ENCODE peak calls at places on chromosomes 3 and 15, in six cellular contexts. One of them, this sample, is unnamed. For H3K9me3, the result is how much of the 10 kb centered on the place peaks cover.

GRCh38 chr3:23873941-23874340 is 42.8 kb downstream of the NKIRAS1 start:
- DNase-seq in fibroblast of lung: peak
- DNase-seq in adrenal gland: no peak
- DNase-seq in PC-3: no peak
- DNase-seq in endodermal cell: no peak
- DNase-seq in left lung: no peak
- DNase-seq in this sample: no peak

GRCh38 chr3:139574026-139574947 is 34.7 kb upstream of the RBP1 start:
- DNase-seq in PC-3: no peak
- DNase-seq in fibroblast of lung: no peak
- DNase-seq in left lung: no peak
- DNase-seq in endodermal cell: no peak
- DNase-seq in adrenal gland: peak
- DNase-seq in this sample: no peak

GRCh38 chr3:99789322-99789721 is 28.3 kb upstream of the CMSS1 start:
- DNase-seq in fibroblast of lung: peak
- DNase-seq in left lung: no peak
- DNase-seq in endodermal cell: peak
- DNase-seq in adrenal gland: peak
- DNase-seq in PC-3: peak
- DNase-seq in this sample: peak

GRCh38 chr15:27867861-27868260 is 231.3 kb downstream of the OCA2 start:
- DNase-seq in fibroblast of lung: no peak
- DNase-seq in adrenal gland: no peak
- DNase-seq in endodermal cell: no peak
- DNase-seq in PC-3: no peak
- DNase-seq in left lung: no peak
- DNase-seq in this sample: no peak

GRCh38 chr3:131907809-131908208 is 127.0 kb downstream of the CPNE4 start:
- DNase-seq in adrenal gland: no peak
- DNase-seq in PC-3: no peak
- DNase-seq in left lung: no peak
- DNase-seq in endodermal cell: no peak
- DNase-seq in fibroblast of lung: no peak
- DNase-seq in this sample: no peak

GRCh38 chr3:24829011-24829581 is 334.4 kb upstream of the THRB start:
- DNase-seq in adrenal gland: peak
- DNase-seq in fibroblast of lung: no peak
- DNase-seq in endodermal cell: peak
- DNase-seq in left lung: peak
- DNase-seq in PC-3: no peak
- DNase-seq in this sample: no peak

GRCh38 chr3:13091898-13092620 is 18.8 kb upstream of the IQSEC1 start:
- DNase-seq in adrenal gland: peak
- DNase-seq in left lung: peak
- DNase-seq in fibroblast of lung: peak
- DNase-seq in PC-3: peak
- DNase-seq in endodermal cell: peak
- DNase-seq in this sample: no peak

GRCh38 chr3:126321490-126321889 is 35.7 kb downstream of the KLF15 start:
- DNase-seq in adrenal gland: peak
- DNase-seq in PC-3: no peak
- DNase-seq in endodermal cell: peak
- DNase-seq in fibroblast of lung: no peak
- DNase-seq in left lung: peak
- DNase-seq in this sample: no peak

GRCh38 chr3:193553606-193554005 is 1.1 kb downstream of the ATP13A4 start:
- DNase-seq in left lung: no peak
- DNase-seq in endodermal cell: no peak
- DNase-seq in fibroblast of lung: no peak
- DNase-seq in PC-3: no peak
- DNase-seq in adrenal gland: no peak
- DNase-seq in this sample: no peak

GRCh38 chr15:68652141-68652540 is 73.3 kb downstream of the CORO2B start:
- DNase-seq in fibroblast of lung: no peak
- DNase-seq in adrenal gland: no peak
- DNase-seq in left lung: no peak
- DNase-seq in endodermal cell: peak
- DNase-seq in PC-3: no peak
- DNase-seq in this sample: no peak

GRCh38 chr3:18153571-18154173 is 271.5 kb downstream of the SATB1 start:
- DNase-seq in adrenal gland: no peak
- DNase-seq in left lung: no peak
- DNase-seq in PC-3: peak
- DNase-seq in endodermal cell: peak
- DNase-seq in fibroblast of lung: peak
- DNase-seq in this sample: no peak

GRCh38 chr15:34730701-34731100 is 24.1 kb downstream of the GJD2 start:
- DNase-seq in adrenal gland: no peak
- DNase-seq in PC-3: no peak
- DNase-seq in endodermal cell: no peak
- DNase-seq in fibroblast of lung: no peak
- DNase-seq in left lung: no peak
- DNase-seq in this sample: no peak

GRCh38 chr15:71526061-71526460 is 284.3 kb upstream of the NR2E3 start:
- DNase-seq in PC-3: no peak
- DNase-seq in left lung: no peak
- DNase-seq in fibroblast of lung: peak
- DNase-seq in endodermal cell: no peak
- DNase-seq in adrenal gland: no peak
- DNase-seq in this sample: no peak

GRCh38 chr3:4493931-4494806 is 1.0 kb downstream of the ITPR1 start:
- DNase-seq in endodermal cell: peak
- DNase-seq in left lung: no peak
- DNase-seq in fibroblast of lung: peak
- DNase-seq in adrenal gland: no peak
- DNase-seq in PC-3: peak
- DNase-seq in this sample: no peak

GRCh38 chr3:158845748-158846350 is 44.0 kb downstream of the MFSD1 start:
- DNase-seq in adrenal gland: no peak
- DNase-seq in PC-3: peak
- DNase-seq in endodermal cell: no peak
- DNase-seq in left lung: no peak
- DNase-seq in fibroblast of lung: peak
- DNase-seq in this sample: no peak

GRCh38 chr3:59559721-59560514 is 510.1 kb upstream of the CFAP20DC start:
- DNase-seq in fibroblast of lung: peak
- DNase-seq in PC-3: peak
- DNase-seq in left lung: no peak
- DNase-seq in adrenal gland: no peak
- DNase-seq in endodermal cell: no peak
- DNase-seq in this sample: no peak

GRCh38 chr15:84857418-84858004 is 27.0 kb upstream of the SLC28A1 start:
- DNase-seq in adrenal gland: no peak
- DNase-seq in fibroblast of lung: no peak
- DNase-seq in endodermal cell: no peak
- DNase-seq in left lung: peak
- DNase-seq in PC-3: no peak
- DNase-seq in this sample: peak

GRCh38 chr3:49092948-49093852 is 671 bp downstream of the QRICH1 start:
- DNase-seq in adrenal gland: peak
- DNase-seq in fibroblast of lung: peak
- DNase-seq in endodermal cell: peak
- DNase-seq in left lung: peak
- DNase-seq in PC-3: peak
- DNase-seq in this sample: no peak

GRCh38 chr15:62503451-62503850 is 338.4 kb upstream of the C2CD4B start:
- DNase-seq in PC-3: no peak
- DNase-seq in fibroblast of lung: peak
- DNase-seq in left lung: no peak
- DNase-seq in endodermal cell: no peak
- DNase-seq in adrenal gland: no peak
- DNase-seq in this sample: no peak

GRCh38 chr3:180306691-180307090 is 270.0 kb upstream of the PEX5L start:
- DNase-seq in left lung: no peak
- DNase-seq in PC-3: peak
- DNase-seq in endodermal cell: no peak
- DNase-seq in fibroblast of lung: peak
- DNase-seq in adrenal gland: no peak
- DNase-seq in this sample: no peak

GRCh38 chr3:162295323-162295983 is 798.8 kb downstream of the OTOL1 start:
- DNase-seq in adrenal gland: no peak
- DNase-seq in PC-3: peak
- DNase-seq in left lung: no peak
- DNase-seq in fibroblast of lung: peak
- DNase-seq in endodermal cell: peak
- DNase-seq in this sample: no peak

GRCh38 chr3:175421897-175422296 is 562.8 kb downstream of the NAALADL2 start:
- DNase-seq in left lung: no peak
- DNase-seq in adrenal gland: no peak
- DNase-seq in fibroblast of lung: no peak
- DNase-seq in endodermal cell: no peak
- DNase-seq in PC-3: no peak
- DNase-seq in this sample: no peak

GRCh38 chr15:82111918-82112317 is 66.1 kb upstream of the MEX3B start:
- DNase-seq in fibroblast of lung: no peak
- DNase-seq in PC-3: no peak
- DNase-seq in adrenal gland: no peak
- DNase-seq in left lung: no peak
- DNase-seq in endodermal cell: no peak
- DNase-seq in this sample: no peak

GRCh38 chr3:124769462-124769861 is 39.2 kb downstream of the UMPS start:
- DNase-seq in fibroblast of lung: no peak
- DNase-seq in left lung: no peak
- DNase-seq in endodermal cell: no peak
- DNase-seq in adrenal gland: no peak
- DNase-seq in PC-3: no peak
- DNase-seq in this sample: no peak

DNA sequence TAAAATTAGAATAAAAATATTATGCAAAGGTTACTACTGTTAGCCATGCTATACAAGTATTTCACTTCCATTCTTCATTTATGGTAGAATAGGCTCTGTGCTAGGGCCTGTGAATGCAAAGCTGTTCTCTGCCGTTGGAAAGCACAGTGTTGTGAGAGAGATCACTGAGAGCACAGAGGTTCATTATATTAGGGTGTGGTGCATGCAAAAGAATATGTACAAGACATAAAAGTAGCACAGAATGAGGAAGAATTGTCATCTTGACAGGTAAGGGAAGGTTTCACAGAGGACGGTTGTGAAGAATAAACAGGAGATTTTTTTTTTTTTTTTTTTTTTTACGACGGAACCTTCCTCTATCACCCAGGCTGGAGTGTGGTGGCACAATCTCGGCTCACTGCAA is 25.2 kb upstream of the FNDC3B start:
- DNase-seq in endodermal cell: no peak
- DNase-seq in adrenal gland: no peak
- DNase-seq in PC-3: no peak
- DNase-seq in fibroblast of lung: no peak
- DNase-seq in left lung: no peak
- DNase-seq in this sample: no peak
- H3K4me3 ChIP-seq in endodermal cell: no peak
- H3K4me3 ChIP-seq in adrenal gland: no peak
- H3K4me3 ChIP-seq in PC-3: no peak
- H3K4me3 ChIP-seq in fibroblast of lung: no peak
- H3K4me3 ChIP-seq in left lung: no peak
- H3K4me3 ChIP-seq in this sample: no peak

DNA sequence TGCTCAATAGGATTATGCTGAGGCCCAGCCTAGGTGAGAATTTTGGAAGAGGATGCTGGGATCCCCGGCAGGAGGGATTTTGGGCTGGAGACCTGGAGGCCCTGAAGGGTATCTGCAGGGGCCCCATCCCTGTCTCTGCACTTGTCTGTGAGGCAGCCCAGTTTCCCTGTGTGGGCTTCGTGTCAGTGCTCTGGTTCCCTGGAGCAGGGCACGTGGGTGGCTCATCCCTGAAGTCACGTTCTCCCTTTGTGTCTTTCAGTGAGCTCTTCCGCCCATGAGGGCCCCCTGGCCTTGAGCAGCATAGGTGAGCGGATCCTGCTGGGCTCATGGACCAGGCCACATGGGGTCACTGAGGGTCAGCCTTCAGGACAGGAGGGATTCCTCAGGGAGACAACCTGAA is 217.9 kb downstream of the SNRPN start:
- DNase-seq in fibroblast of lung: no peak
- DNase-seq in left lung: peak
- DNase-seq in PC-3: no peak
- DNase-seq in endodermal cell: peak
- DNase-seq in adrenal gland: no peak
- DNase-seq in this sample: peak
- H3K9me3 ChIP-seq in fibroblast of lung: under half
- H3K9me3 ChIP-seq in left lung: half or more
- H3K9me3 ChIP-seq in PC-3: under half
- H3K9me3 ChIP-seq in endodermal cell: under half
- H3K9me3 ChIP-seq in adrenal gland: under half
- H3K9me3 ChIP-seq in this sample: under half

GRCh38 chr3:108404409-108404808 is 106.0 kb downstream of the MYH15 start:
- DNase-seq in fibroblast of lung: peak
- DNase-seq in PC-3: no peak
- DNase-seq in endodermal cell: no peak
- DNase-seq in left lung: no peak
- DNase-seq in adrenal gland: no peak
- DNase-seq in this sample: no peak

GRCh38 chr3:108406063-108406660 is 104.2 kb downstream of the MYH15 start:
- DNase-seq in endodermal cell: no peak
- DNase-seq in adrenal gland: no peak
- DNase-seq in left lung: no peak
- DNase-seq in fibroblast of lung: peak
- DNase-seq in PC-3: no peak
- DNase-seq in this sample: no peak

GRCh38 chr3:108408883-108409612 is 101.3 kb downstream of the MYH15 start:
- DNase-seq in fibroblast of lung: no peak
- DNase-seq in adrenal gland: no peak
- DNase-seq in left lung: no peak
- DNase-seq in endodermal cell: no peak
- DNase-seq in PC-3: no peak
- DNase-seq in this sample: no peak

GRCh38 chr3:108407858-108408257 is 102.5 kb downstream of the MYH15 start:
- DNase-seq in left lung: no peak
- DNase-seq in adrenal gland: no peak
- DNase-seq in endodermal cell: no peak
- DNase-seq in fibroblast of lung: no peak
- DNase-seq in PC-3: no peak
- DNase-seq in this sample: no peak

DNA sequence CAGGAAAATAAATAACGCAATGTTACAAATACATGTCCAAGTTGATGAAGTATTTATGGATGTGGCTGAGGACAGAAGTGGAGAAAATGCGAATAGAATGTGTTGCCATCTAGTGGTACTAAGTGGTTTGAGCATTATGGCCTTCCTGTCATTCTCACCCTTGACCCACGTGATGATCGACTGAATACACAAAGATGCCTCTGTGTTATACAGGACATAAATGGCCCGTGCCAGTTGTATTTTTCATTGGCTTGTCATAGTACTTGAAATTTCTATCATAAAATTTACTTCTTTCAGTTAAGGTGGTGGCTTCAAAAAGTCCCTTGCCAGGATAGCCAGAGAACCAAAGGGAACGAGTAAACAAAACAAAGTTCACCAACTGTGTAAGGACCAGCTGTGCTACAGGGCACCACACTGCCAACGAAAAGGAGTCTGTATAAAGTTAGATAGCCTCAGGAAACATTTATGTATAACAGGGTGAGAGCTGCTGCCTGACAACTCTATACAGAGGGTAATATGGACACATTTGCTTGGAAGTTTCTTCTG is 103.7 kb downstream of the MYH15 start:
- DNase-seq in left lung: no peak
- DNase-seq in PC-3: peak
- DNase-seq in fibroblast of lung: peak
- DNase-seq in adrenal gland: no peak
- DNase-seq in endodermal cell: no peak
- DNase-seq in this sample: no peak
- TF ChIP-seq CTCF in left lung: peak
- TF ChIP-seq CTCF in PC-3: peak
- TF ChIP-seq CTCF in fibroblast of lung: peak
- TF ChIP-seq CTCF in adrenal gland: peak
- TF ChIP-seq CTCF in endodermal cell: peak
- TF ChIP-seq CTCF in this sample: peak

GRCh38 chr3:178618197-178618596 is 82.0 kb downstream of the KCNMB2 start:
- DNase-seq in adrenal gland: no peak
- DNase-seq in endodermal cell: no peak
- DNase-seq in fibroblast of lung: no peak
- DNase-seq in PC-3: no peak
- DNase-seq in left lung: no peak
- DNase-seq in this sample: no peak
- H3K4me3 ChIP-seq in adrenal gland: no peak
- H3K4me3 ChIP-seq in endodermal cell: no peak
- H3K4me3 ChIP-seq in fibroblast of lung: peak
- H3K4me3 ChIP-seq in PC-3: peak
- H3K4me3 ChIP-seq in left lung: no peak
- H3K4me3 ChIP-seq in this sample: no peak